ENCODE peak calls at places on chromosomes 2 and 18, in seven cellular contexts. R is GM12878, N is SK-N-SH, D is HCT116, Y is HepG2, X is K562, V is H1. C is an unnamed sample.

GRCh38 chr2:109348645-109349554 is 219.9 kb downstream of the SH3RF3 start:
- DNase-seq in Y (no peak), R (no peak), N (no peak), V (no peak), X (no peak), D (no peak), C (no peak)

GRCh38 chr2:166627893-166628292 is 133.8 kb upstream of the SCN7A start:
- DNase-seq in V (no peak), R (no peak), X (no peak), N (no peak), Y (no peak), D (no peak), C (peak; percentile 47)

GRCh38 chr18:47846431-47846830 is 84.0 kb downstream of the SMAD2 start:
- DNase-seq in X (no peak), V (no peak), N (no peak), R (no peak), Y (no peak), D (no peak), C (no peak)

GRCh38 chr2:159163935-159164334 is 122.6 kb downstream of the WDSUB1 start:
- DNase-seq in V (no peak), N (no peak), D (no peak), R (no peak), X (no peak), Y (no peak), C (no peak)

GRCh38 chr18:12079504-12080237 is 14.0 kb upstream of the ANKRD62 start:
- DNase-seq in X (no peak), N (no peak), V (no peak), D (no peak), R (no peak), Y (peak; percentile 57), C (no peak)

GRCh38 chr2:28185881-28186280 is 206.8 kb upstream of the FOSL2 start:
- DNase-seq in V (no peak), Y (no peak), N (no peak), X (no peak), R (no peak), D (no peak), C (no peak)

GRCh38 chr2:99201959-99202678 is 21.1 kb downstream of the MRPL30 start:
- DNase-seq in D (no peak), R (no peak), V (no peak), Y (no peak), X (peak; percentile 23), N (no peak), C (no peak)

GRCh38 chr2:216880509-216881184 is 20.8 kb upstream of the TNP1 start:
- DNase-seq in X (peak; percentile 53), V (no peak), N (no peak), D (no peak), R (no peak), Y (no peak), C (no peak)

DNA sequence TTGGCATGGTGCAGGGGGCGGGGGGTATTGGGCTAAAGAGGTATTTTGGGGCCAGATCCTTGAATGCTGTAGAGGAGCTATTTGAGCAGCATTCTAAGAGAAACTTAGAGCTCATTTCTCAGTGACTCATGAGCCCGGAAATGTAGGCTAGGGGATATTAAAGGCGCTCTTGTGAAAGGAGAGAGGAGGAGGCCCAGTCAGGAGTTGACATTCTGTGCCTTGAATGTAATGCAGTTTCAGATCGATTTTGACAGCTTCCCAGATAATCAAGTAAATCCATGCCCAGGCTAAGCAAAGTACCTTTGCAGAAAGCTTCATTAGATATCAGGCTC is 1.4 kb downstream of the CAB39 start:
- DNase-seq in V (no peak), N (no peak), Y (peak; percentile 72), X (no peak), R (no peak), D (no peak), C (no peak)
- TF ChIP-seq JUND in V (no peak), N (peak; percentile 48), Y (no peak), X (no peak), R (no peak), D (peak; percentile 31), C (no peak)

GRCh38 chr18:58161659-58162058 is 117.6 kb downstream of the NEDD4L start:
- DNase-seq in D (peak; percentile 57), Y (no peak), N (peak; percentile 37), V (no peak), R (no peak), X (peak; percentile 50), C (peak; percentile 83)
- TF ChIP-seq JUND in D (no peak), Y (no peak), N (no peak), V (no peak), R (no peak), X (no peak), C (no peak)

GRCh38 chr18:77096936-77097886 is 35.4 kb downstream of the MBP start:
- DNase-seq in V (no peak), N (no peak), R (no peak), X (no peak), Y (no peak), D (no peak), C (no peak)

GRCh38 chr18:77100751-77101355 is 31.7 kb downstream of the MBP start:
- DNase-seq in X (no peak), N (no peak), Y (no peak), V (no peak), R (no peak), D (no peak), C (no peak)

GRCh38 chr18:77099501-77100370 is 32.8 kb downstream of the MBP start:
- DNase-seq in Y (no peak), R (no peak), D (no peak), X (no peak), V (no peak), N (no peak), C (no peak)

GRCh38 chr18:77098033-77098432 is 34.5 kb downstream of the MBP start:
- DNase-seq in X (no peak), D (no peak), R (no peak), V (no peak), Y (no peak), N (no peak), C (no peak)

DNA sequence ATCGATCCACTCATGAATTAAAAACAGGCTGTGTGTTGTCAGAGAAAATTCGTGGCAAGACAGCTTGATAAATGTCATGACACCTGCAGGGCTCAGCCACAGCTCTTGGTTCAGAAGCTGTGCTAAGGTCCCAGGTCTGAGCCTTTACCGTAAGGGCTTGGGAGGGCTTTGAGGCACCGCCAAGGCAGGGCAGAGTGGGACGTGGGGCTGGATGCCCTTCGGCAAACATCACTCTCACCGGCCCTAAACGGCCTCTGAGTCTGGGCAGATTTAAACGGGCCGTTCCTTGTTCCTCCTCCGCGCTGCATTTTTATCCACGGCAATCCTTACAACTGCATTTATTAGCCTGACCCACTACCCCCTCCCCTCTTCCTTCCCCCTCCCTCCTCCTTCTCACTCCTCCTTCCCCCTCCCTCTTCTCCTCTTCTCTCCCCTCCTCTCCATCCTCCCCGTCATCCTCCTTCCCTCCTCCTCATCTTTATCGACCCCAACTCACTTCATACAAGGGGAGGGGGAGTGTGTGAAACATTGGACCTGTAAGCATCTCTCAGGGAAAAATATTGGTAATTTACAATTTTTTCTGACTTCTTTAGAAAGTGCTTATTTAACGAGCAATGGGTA is 33.9 kb downstream of the MBP start:
- DNase-seq in D (no peak), R (no peak), X (no peak), V (no peak), N (no peak), Y (no peak), C (no peak)
- TF ChIP-seq JUND in D (no peak), R (no peak), X (no peak), V (no peak), N (no peak), Y (no peak), C (no peak)

DNA sequence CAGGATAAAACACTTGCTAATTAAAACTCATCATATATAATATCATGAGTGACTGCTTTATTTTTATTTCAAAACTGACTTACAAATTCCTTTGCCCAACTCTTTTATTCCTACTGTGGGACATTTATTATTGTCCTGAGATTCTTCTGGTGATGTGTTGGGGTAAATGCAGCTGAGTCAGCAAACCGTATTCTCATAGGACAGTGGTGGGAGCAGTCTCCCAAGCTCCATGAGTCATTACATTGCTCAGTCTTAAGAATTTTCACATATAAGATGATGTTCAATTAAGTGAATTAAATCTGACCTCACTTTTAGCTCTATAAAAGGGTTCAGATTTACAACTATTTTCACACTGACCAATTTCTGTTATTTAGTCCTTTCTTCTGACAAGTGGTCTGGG is 1530.7 kb downstream of the LRP1B start:
- DNase-seq in D (no peak), N (no peak), R (no peak), X (no peak), Y (no peak), V (no peak), C (no peak)
- TF ChIP-seq JUND in D (no peak), N (no peak), R (no peak), X (no peak), Y (no peak), V (no peak), C (no peak)

GRCh38 chr2:119387381-119388129 is 20.8 kb downstream of the DBI start:
- DNase-seq in V (no peak), Y (peak; percentile 34), X (peak; percentile 33), N (peak; percentile 22), R (peak; percentile 59), D (no peak), C (peak; percentile 65)
- TF ChIP-seq JUND in V (no peak), Y (no peak), X (peak; percentile 94), N (no peak), R (peak; percentile 24), D (peak; percentile 50), C (no peak)

GRCh38 chr2:46010925-46011490 is 286.2 kb upstream of the EPAS1 start:
- DNase-seq in R (no peak), Y (peak; percentile 47), N (peak; percentile 72), D (peak; percentile 19), V (no peak), X (no peak), C (peak; percentile 60)
- TF ChIP-seq JUND in R (no peak), Y (no peak), N (no peak), D (no peak), V (no peak), X (no peak), C (no peak)

C was measured in T47D.